ENCODE peak calls at places on chromosomes 5 and 9, in four cellular contexts. B is A549, V is GM06990, I is uterus. X is an unnamed sample.
A peak's percentile ranks its signal among the peaks of the same experiment; 100 is the strongest.

GRCh38 chr5:132459983-132460834 is 30.4 kb downstream of the IRF1 start:
- DNase-seq in B (no peak), V (no peak), I (no peak), X (no peak)

GRCh38 chr5:116970318-116970717 is 395.7 kb upstream of the SEMA6A start:
- DNase-seq in B (no peak), V (no peak), I (no peak), X (peak; percentile 80)

GRCh38 chr5:114101153-114101552 is 260.7 kb upstream of the KCNN2 start:
- DNase-seq in B (peak; percentile 34), V (no peak), I (no peak), X (peak; percentile 54)

GRCh38 chr9:128282500-128282899 is 6.4 kb downstream of the SWI5 start:
- DNase-seq in B (no peak), V (no peak), I (no peak), X (no peak)

GRCh38 chr5:72938206-72938605 is 17.6 kb upstream of the FCHO2 start:
- DNase-seq in B (no peak), V (no peak), I (no peak), X (no peak)

GRCh38 chr5:78320461-78320860 is 26.0 kb upstream of the AP3B1 start:
- DNase-seq in B (peak; percentile 33), V (no peak), I (no peak), X (peak; percentile 46)

GRCh38 chr5:55969956-55970355 is 24.8 kb downstream of the IL6ST start:
- DNase-seq in B (no peak), V (no peak), I (no peak), X (no peak)

GRCh38 chr9:20355022-20355421 is 267.3 kb downstream of the MLLT3 start:
- DNase-seq in B (no peak), V (no peak), I (no peak), X (no peak)

GRCh38 chr5:108945094-108945493 is 197.4 kb downstream of the FER start:
- DNase-seq in B (no peak), V (no peak), I (no peak), X (no peak)

GRCh38 chr9:92616199-92617129 is 53.5 kb downstream of the IPPK start:
- DNase-seq in B (no peak), V (no peak), I (peak; percentile 50), X (no peak)

GRCh38 chr9:20209421-20210340 is 412.6 kb downstream of the MLLT3 start:
- DNase-seq in B (no peak), V (no peak), I (no peak), X (no peak)

GRCh38 chr9:72441296-72442211 is 76.5 kb upstream of the ZFAND5 start:
- DNase-seq in B (peak; percentile 40), V (no peak), I (no peak), X (peak; percentile 52)

GRCh38 chr5:169861934-169862333 is 118.4 kb downstream of the INSYN2B start:
- DNase-seq in B (no peak), V (no peak), I (no peak), X (no peak)

GRCh38 chr9:131395745-131396479 is 2.0 kb downstream of the PRRC2B start:
- DNase-seq in B (no peak), V (no peak), I (no peak), X (peak; percentile 56)

GRCh38 chr5:146828385-146828784 is 50.2 kb downstream of the PPP2R2B start:
- DNase-seq in B (no peak), V (no peak), I (no peak), X (no peak)

GRCh38 chr9:87336914-87337333 is 160.7 kb upstream of the DAPK1 start:
- DNase-seq in B (peak; percentile 88), V (peak; percentile 5), I (peak; percentile 50), X (peak; percentile 83)

GRCh38 chr9:126693428-126693931 is 79.8 kb downstream of the LMX1B start:
- DNase-seq in B (no peak), V (no peak), I (no peak), X (no peak)

GRCh38 chr9:121744687-121745395 is 93.4 kb downstream of the DAB2IP start:
- DNase-seq in B (no peak), V (no peak), I (no peak), X (no peak)

GRCh38 chr9:93965830-93966577 is 10.8 kb upstream of the BARX1 start:
- DNase-seq in B (no peak), V (no peak), I (no peak), X (peak; percentile 38)

GRCh38 chr5:65739162-65739561 is 17.2 kb downstream of the NLN start:
- DNase-seq in B (no peak), V (no peak), I (no peak), X (no peak)

GRCh38 chr5:65737842-65738241 is 15.8 kb downstream of the NLN start:
- DNase-seq in B (peak; percentile 14), V (no peak), I (no peak), X (peak; percentile 13)

GRCh38 chr5:65738305-65738704 is 16.3 kb downstream of the NLN start:
- DNase-seq in B (no peak), V (no peak), I (no peak), X (no peak)

GRCh38 chr5:65742565-65743231 is 20.7 kb downstream of the NLN start:
- DNase-seq in B (peak; percentile 60), V (peak; percentile 15), I (no peak), X (peak; percentile 72)
- TF ChIP-seq CTCF in B (peak; percentile 77), V (peak; percentile 73), I (peak; percentile 41), X (peak; percentile 65)

GRCh38 chr9:98484218-98484617 is 224.5 kb downstream of the GABBR2 start:
- DNase-seq in B (peak; percentile 12), V (no peak), I (no peak), X (no peak)
- TF ChIP-seq CTCF in B (no peak), V (no peak), I (no peak), X (no peak)

DNA sequence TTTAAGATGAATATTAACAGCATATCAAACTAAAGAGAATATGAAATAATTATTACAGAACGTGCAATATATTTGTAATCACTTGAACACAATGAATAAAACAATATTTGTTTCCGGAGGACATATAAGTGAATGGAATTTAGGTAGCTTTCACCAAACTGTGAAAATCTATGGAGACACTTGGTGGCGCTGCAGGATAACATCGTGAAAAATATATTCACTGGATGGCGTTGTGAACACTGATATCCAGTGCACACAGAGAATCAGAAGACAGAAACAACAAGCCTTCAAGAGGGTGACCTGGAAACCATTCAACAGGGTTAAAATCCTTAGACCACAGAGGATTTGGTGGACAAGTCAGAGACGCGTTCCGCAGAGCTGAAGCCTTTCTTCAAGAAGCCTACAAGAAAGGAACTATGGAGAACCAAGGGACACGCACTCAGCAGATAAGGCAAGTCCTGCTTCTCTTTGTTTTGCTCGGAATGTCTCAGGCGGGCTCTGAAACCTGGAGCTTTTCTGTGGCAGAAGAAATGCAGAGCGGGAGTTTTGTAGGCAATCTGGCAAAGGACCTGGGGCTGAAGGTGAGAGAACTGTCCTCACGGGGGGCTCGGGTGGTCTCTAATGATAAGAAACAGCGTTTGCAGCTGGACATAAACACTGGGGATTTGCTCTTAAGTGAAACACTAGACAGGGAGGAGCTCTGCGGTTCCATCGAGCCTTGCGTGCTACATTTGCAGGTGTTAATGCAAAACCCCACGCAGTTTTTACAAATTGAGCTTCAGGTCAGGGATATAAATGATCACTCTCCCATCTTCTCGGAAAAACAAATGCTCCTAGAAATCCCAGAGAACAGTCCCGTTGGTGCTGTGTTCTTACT is at the start of gene PCDHB11:
- DNase-seq in B (peak; percentile 39), V (no peak), I (no peak), X (peak; percentile 32)
- TF ChIP-seq CTCF in B (peak; percentile 38), V (peak; percentile 5), I (no peak), X (peak; percentile 40)

DNA sequence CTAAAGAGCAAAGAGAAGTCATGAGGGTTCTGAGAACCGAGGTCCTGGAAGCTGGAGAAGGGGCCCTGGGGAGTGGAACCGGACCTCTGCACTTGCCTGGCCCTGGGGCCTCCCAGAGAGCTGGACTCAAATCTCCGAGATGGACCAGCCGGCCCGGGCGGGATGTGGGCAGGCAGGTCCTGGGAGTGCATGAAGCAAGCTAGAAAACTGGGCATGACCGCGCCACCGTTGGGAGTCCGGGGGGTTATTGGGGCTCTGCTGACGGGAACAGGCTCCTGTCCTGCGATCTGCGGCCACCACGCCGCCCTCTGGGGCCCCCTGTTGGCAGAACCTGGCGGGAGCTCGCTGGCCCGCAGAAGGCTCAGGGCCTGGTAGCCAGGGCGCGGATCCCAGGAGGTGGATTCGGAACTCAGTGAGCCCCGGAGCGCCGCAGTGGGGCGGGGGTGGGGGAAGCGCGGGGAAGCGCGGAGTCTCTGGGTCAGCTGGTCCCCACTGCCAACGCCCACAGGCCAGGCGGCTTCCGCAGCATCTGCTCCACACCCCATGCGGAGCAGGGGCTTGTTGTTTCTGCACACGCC is 150.6 kb downstream of the ERCC6L2 start:
- DNase-seq in B (no peak), V (no peak), I (no peak), X (no peak)
- TF ChIP-seq CTCF in B (no peak), V (peak; percentile 53), I (no peak), X (peak; percentile 22)

GRCh38 chr5:168679515-168679920 is 100.3 kb upstream of the PANK3 start:
- DNase-seq in B (peak; percentile 71), V (peak; percentile 18), I (peak; percentile 74), X (peak; percentile 84)
- TF ChIP-seq CTCF in B (peak; percentile 91), V (peak; percentile 89), I (peak; percentile 84), X (peak; percentile 96)

X was measured in MCF 10A.